ENCODE peak calls at places on chromosomes 13 and 19, in four cellular contexts. B, M, R and T are unnamed samples. For H3K4me1, the result is how much of the 10 kb centered on the place peaks cover.

GRCh38 chr13:59352600-59352999 is 811.1 kb downstream of the DIAPH3 start:
- DNase-seq in R (no peak), M (no peak), B (no peak), T (no peak)

GRCh38 chr13:75458696-75459422 is 23.1 kb downstream of the TBC1D4 start:
- DNase-seq in B (no peak), R (no peak), M (peak), T (no peak)

GRCh38 chr13:100512422-100512821 is 76.2 kb downstream of the GGACT start:
- DNase-seq in M (no peak), B (no peak), R (peak), T (no peak)

GRCh38 chr19:55289117-55289796 is 5.5 kb downstream of the BRSK1 start:
- DNase-seq in B (no peak), R (no peak), M (no peak), T (no peak)

GRCh38 chr19:17394891-17395415 is 957 bp upstream of the CCDC194 start:
- DNase-seq in B (no peak), R (peak), M (peak), T (peak)

GRCh38 chr13:29902632-29903305 is 52.4 kb upstream of the UBL3 start:
- DNase-seq in M (no peak), R (no peak), B (no peak), T (no peak)

GRCh38 chr13:23468811-23469210 is 35.3 kb upstream of the SACS start:
- DNase-seq in B (no peak), R (no peak), M (no peak), T (no peak)

GRCh38 chr13:112796190-112796915 is 106.5 kb downstream of the ATP11A start:
- DNase-seq in M (no peak), R (no peak), B (no peak), T (no peak)

GRCh38 chr13:103039183-103039582 is 27.0 kb downstream of the SLC10A2 start:
- DNase-seq in B (no peak), M (peak), R (no peak), T (no peak)

GRCh38 chr13:73958657-73959397 is 175.4 kb downstream of the KLF12 start:
- DNase-seq in M (no peak), B (no peak), R (peak), T (no peak)

GRCh38 chr19:58551577-58552471 is 3.1 kb downstream of the CHMP2A start:
- DNase-seq in M (peak), B (no peak), R (no peak), T (no peak)

GRCh38 chr13:98504371-98504963 is 72.4 kb downstream of the STK24 start:
- DNase-seq in M (no peak), B (no peak), R (no peak), T (no peak)

GRCh38 chr13:51726446-51727185 is 77.3 kb downstream of the DHRS12 start:
- DNase-seq in R (no peak), B (no peak), M (no peak), T (no peak)

GRCh38 chr13:93559718-93560117 is 333.1 kb downstream of the GPC6 start:
- DNase-seq in R (no peak), M (no peak), B (no peak), T (no peak)

GRCh38 chr19:15475611-15476010 is 3.7 kb downstream of the PGLYRP2 start:
- DNase-seq in M (no peak), R (no peak), B (no peak), T (no peak)

GRCh38 chr13:113998781-113999617 is 25.1 kb upstream of the C13orf46 start:
- DNase-seq in B (no peak), R (no peak), M (no peak), T (no peak)

GRCh38 chr13:34464011-34464410 is 478.1 kb upstream of the NBEA start:
- DNase-seq in M (no peak), B (no peak), R (no peak), T (no peak)

GRCh38 chr19:13588953-13589833 is 82.9 kb upstream of the CACNA1A start:
- DNase-seq in M (peak), R (peak), B (peak), T (peak)

GRCh38 chr13:98173431-98173921 is 3.6 kb downstream of the RNF113B start:
- DNase-seq in B (peak), M (peak), R (no peak), T (no peak)

DNA sequence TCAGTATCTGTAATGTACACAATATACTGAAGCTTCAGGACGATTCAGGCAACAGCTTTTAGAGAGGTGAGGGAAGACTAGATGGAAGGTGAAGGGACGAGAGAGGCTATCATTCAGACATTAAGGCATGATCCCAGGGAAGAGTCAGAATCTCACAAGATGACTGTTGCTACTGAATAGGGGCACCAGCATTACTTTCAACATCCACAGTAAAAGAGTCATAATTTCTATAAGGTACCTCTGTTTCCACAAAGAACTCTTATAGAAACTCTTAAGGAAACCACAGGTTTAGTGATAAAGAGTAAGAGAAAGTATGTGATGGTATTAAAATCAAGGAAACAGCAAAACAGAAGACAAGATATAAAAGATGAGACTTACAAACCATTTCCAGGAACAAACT is 23.0 kb downstream of the LCP1 start:
- DNase-seq in M (no peak), B (no peak), R (no peak), T (no peak)
- H3K4me3 ChIP-seq in M (no peak), B (no peak), R (no peak), T (no peak)

GRCh38 chr19:38692458-38693379 is 45.3 kb downstream of the ACTN4 start:
- DNase-seq in B (no peak), M (no peak), R (peak), T (no peak)

GRCh38 chr19:38695319-38695683 is 47.9 kb downstream of the ACTN4 start:
- DNase-seq in M (no peak), R (no peak), B (no peak), T (no peak)

GRCh38 chr19:38695832-38696732 is 48.2 kb downstream of the CAPN12 start:
- DNase-seq in R (no peak), M (no peak), B (no peak), T (no peak)

GRCh38 chr19:38691938-38692457 is 44.5 kb downstream of the ACTN4 start:
- DNase-seq in M (no peak), B (peak), R (peak), T (no peak)

GRCh38 chr19:38693380-38694223 is 46.2 kb downstream of the ACTN4 start:
- DNase-seq in M (peak), B (no peak), R (peak), T (peak)
- H3K4me1 ChIP-seq in M (under half), B (under half), R (half or more), T (under half)

DNA sequence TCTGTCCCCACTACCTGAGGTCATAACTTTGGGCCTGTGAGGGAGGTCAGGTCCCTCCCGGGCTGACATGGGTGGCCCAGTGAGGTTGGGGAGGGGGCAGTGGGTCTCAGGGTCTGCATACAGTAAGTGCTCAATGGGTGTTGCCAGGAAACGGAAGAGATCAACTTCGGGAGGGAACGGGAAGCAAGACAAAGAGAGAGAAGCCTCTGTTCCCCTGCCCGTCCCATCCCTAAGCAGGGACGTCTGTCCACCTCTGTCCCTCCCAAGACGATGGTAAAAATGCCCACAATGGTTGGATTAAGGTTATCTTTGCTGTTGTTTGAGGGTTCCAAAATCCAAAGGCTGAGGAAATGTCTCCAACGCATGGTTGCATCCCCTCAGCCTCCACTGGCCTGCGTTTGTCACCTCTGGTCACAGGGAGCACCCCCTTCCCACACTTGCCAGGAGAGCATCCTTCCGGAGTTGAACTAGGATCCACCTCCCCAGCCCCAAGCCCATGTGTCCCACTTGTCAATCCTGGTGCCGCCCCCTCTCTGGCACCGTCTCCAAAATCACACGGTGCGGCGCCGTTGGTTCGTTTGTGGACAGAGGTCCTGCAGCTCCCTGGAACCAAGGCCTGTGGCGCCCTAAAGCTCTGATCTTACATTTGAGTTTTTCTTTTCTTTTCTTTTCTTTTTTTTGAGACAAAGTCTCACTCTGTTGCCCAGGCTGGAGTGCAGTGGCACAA is 774 bp upstream of the HOMER3 start:
- DNase-seq in R (no peak), B (no peak), M (peak), T (no peak)
- H3K4me3 ChIP-seq in R (no peak), B (peak), M (no peak), T (peak)

GRCh38 chr19:2044709-2045500 is 6.1 kb downstream of the MKNK2 start:
- DNase-seq in M (peak), B (no peak), R (no peak), T (no peak)
- H3K4me1 ChIP-seq in M (under half), B (under half), R (under half), T (under half)

DNA sequence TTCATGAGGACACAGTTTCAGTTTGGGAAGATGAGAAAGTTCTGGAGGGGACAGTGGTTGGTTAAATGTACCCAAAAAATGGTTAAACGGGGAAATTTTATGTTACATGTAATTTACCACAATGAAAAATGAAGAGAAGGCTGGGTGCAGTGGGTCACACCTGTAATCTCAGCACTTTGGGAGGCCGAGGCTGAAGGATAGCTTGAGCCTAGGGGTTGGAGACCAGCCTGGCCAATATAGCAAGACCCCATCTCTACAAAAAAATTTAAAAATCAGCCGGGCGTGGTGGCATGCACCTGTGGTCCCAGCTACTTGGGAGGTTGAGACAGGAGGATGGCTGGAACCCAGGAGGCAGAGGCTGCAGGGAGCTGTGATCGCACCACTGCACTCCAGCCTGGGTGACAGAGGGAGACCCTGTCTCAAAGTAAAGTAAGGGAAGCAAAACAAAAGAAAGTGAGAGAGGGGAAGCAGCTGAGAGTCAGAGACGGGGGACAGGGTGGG is 17.2 kb downstream of the GNG7 start:
- DNase-seq in R (no peak), B (no peak), M (no peak), T (no peak)
- H3K4me3 ChIP-seq in R (no peak), B (no peak), M (no peak), T (no peak)

GRCh38 chr13:110523180-110523579 is 38.3 kb downstream of the RAB20 start:
- DNase-seq in M (no peak), B (no peak), R (no peak), T (no peak)

GRCh38 chr13:110521296-110521680 is 40.2 kb downstream of the RAB20 start:
- DNase-seq in R (no peak), B (no peak), M (no peak), T (no peak)

GRCh38 chr13:110523838-110524237 is 37.7 kb downstream of the RAB20 start:
- DNase-seq in B (no peak), M (no peak), R (no peak), T (no peak)

GRCh38 chr13:110520431-110521295 is 40.9 kb downstream of the RAB20 start:
- DNase-seq in R (no peak), M (no peak), B (peak), T (no peak)

DNA sequence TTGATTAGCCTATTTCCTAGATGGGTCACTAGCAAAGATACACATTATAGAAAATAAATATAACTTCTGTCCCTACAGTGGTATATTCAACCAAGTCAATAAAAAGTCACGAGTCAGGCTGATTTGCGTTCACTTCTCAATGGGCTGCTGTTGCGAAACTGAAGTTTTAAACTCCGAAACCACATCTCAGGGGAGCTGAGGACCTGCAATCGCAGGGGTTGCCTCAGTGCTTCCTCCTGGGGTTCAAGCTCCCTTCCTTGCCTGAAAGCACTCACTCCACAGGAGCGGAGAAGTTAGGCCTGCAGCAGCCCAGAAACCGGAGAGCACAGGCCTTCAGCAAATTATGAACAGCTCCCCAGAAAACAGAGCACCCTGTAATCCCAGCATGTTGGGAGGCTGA is 39.6 kb downstream of the RAB20 start:
- DNase-seq in R (no peak), M (no peak), B (no peak), T (no peak)
- H3K4me1 ChIP-seq in R (half or more), M (under half), B (under half), T (under half)

GRCh38 chr19:35143231-35143715 is at the start of gene FXYD7:
- DNase-seq in R (no peak), M (peak), B (no peak), T (no peak)

GRCh38 chr19:35144259-35144599 is 1.2 kb downstream of the FXYD7 start:
- DNase-seq in B (no peak), R (no peak), M (no peak), T (no peak)

GRCh38 chr19:35141627-35142401 is 1.2 kb upstream of the FXYD7 start:
- DNase-seq in B (no peak), R (no peak), M (peak), T (no peak)

GRCh38 chr19:35143818-35144217 is 763 bp downstream of the FXYD7 start:
- DNase-seq in R (no peak), M (no peak), B (no peak), T (no peak)

DNA sequence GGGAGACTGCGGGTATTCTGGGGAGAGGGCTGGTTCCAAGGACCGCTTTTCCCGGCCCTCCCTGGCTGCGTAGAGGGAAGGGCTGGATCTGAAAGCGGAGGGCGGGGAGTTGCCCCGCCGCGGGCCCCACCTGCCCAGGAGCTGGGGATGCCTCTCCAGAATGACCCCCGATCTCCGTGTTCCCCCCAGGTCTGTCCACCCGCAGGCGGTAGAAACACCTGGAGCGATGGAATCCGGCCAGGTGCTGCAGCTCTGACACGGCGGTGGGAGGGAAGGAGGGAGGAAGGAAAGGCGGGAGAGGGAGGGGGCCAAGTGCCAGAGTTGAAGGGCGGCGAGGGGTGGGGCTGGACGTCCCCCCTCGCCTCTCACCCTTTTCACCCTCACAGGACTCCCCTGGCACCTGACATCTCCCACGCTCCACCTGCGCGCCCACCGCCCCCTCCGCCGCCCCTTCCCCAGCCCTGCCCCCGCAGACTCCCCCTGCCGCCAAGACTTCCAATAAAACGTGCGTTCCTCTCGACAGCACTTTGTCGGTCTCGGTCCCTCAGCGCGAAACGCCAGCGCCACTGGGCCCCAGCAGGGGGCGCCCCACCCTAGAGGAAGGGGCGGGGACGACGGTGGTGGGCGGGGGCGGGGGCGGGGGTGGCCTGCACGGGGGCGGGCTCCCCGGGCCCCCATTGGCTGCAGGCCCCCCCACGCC is 374 bp upstream of the FXYD7 start:
- DNase-seq in R (peak), M (peak), B (peak), T (peak)
- H3K4me3 ChIP-seq in R (peak), M (peak), B (no peak), T (peak)

DNA sequence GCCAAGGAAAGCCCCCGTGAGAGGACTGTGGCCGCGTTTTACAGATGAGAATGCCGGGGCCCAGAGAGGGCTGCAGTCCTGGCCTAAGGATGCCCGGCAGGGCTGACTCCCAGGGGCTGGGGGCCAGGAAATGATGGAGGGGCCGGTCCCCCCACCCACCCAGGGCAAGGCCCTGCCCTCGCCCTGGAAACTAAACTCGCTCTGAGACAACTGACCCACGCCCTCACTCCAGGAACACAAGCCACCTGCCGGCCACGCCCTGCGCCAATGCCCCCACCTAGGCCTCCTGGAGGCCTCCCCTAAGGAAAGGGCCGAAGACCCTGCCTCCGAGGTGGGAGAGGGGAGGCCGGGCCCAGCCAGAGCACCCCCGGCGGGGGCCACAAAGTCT is 7.2 kb downstream of the ZBTB7A start:
- DNase-seq in R (no peak), B (no peak), M (no peak), T (no peak)
- H3K4me1 ChIP-seq in R (half or more), B (under half), M (under half), T (under half)

DNA sequence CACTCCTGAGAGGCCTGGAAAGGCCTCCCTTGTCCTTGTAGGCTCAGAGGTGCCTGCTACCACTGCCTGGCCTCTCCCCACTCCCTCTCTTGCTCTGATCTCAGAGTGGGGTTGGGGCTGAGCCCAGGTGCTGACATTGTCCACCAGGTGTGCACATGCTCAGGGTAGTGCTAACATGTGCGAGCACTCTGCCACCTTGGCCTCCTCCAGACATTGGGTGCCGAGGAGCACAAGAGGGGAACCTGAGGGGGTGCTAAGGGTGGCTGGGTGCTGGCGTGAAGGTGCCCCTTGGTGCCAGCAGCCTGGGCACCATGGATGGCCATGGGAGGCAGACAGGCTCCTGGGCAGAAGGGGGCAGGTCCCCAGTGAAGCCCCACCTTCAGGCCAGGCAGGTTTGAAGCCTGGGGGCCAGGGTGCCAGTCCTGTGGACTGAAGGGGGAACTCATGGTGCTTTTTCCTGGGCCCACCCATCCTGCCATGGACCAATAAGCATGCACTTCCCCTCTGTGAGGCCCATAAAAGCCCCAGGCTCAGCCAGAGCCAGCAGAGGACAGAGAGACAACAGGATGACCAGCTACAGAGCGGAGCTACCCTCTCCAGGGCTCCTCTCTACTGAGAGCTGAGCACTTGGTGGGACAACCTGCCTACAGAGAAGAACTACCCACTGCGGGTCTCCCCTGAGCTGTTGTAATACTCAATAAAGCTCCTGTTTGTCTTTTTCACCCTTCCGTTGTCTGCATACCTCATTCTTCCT is 7.7 kb upstream of the BAX start:
- DNase-seq in M (no peak), B (no peak), R (no peak), T (no peak)
- H3K4me3 ChIP-seq in M (no peak), B (no peak), R (no peak), T (no peak)